ENCODE peak calls at places on chromosome 14, in ten cellular contexts. W is omental fat pad; D is thoracic aorta; X is RWPE1; T is CD4-positive, alpha-beta T cell; J is WTC11; V is GM13977; N is spleen; H is PC-3; I is H9. L is an unnamed sample.

GRCh38 chr14:68139466-68140110 is 320.0 kb downstream of the RAD51B start:
- DNase-seq in J (no peak), W (no peak), N (no peak), V (no peak), T (no peak), I (no peak), H (peak), D (no peak), X (no peak), L (no peak)

GRCh38 chr14:89249296-89249565 is 167.8 kb downstream of the FOXN3 start:
- DNase-seq in H (peak), V (no peak), D (no peak), N (no peak), W (no peak), X (peak), I (peak), J (no peak), T (no peak), L (no peak)

GRCh38 chr14:103724116-103724515 is 8.5 kb downstream of the ZFYVE21 start:
- DNase-seq in N (no peak), H (no peak), W (peak), T (no peak), V (no peak), D (no peak), I (no peak), X (no peak), J (no peak), L (no peak)

GRCh38 chr14:76682367-76682766 is 78.9 kb upstream of the VASH1 start:
- DNase-seq in T (no peak), V (no peak), J (no peak), D (no peak), W (no peak), H (no peak), I (no peak), X (no peak), N (no peak), L (no peak)

GRCh38 chr14:64400829-64401459 is 12.8 kb downstream of the MTHFD1 start:
- DNase-seq in H (no peak), D (no peak), J (no peak), V (no peak), W (no peak), X (no peak), N (no peak), I (no peak), T (no peak), L (no peak)

GRCh38 chr14:72665259-72665658 is 228.6 kb downstream of the DPF3 start:
- DNase-seq in W (no peak), X (peak), T (no peak), I (no peak), H (peak), D (no peak), V (no peak), J (no peak), N (no peak), L (no peak)

GRCh38 chr14:77856930-77857329 is 57.0 kb downstream of the ADCK1 start:
- DNase-seq in J (no peak), D (no peak), W (no peak), N (no peak), X (no peak), H (no peak), V (no peak), T (no peak), I (no peak), L (no peak)

GRCh38 chr14:95698287-95698686 is 12.1 kb downstream of the TCL1B start:
- DNase-seq in W (no peak), I (no peak), V (no peak), J (no peak), D (no peak), X (no peak), H (no peak), N (no peak), T (no peak), L (no peak)

GRCh38 chr14:53093206-53093605 is 59.9 kb downstream of the DDHD1 start:
- DNase-seq in D (no peak), J (no peak), N (no peak), W (no peak), H (no peak), T (no peak), I (no peak), X (no peak), V (no peak), L (no peak)

GRCh38 chr14:105118646-105119409 is 49.7 kb downstream of the JAG2 start:
- DNase-seq in H (peak), J (no peak), V (no peak), T (no peak), N (no peak), I (no peak), W (no peak), D (no peak), X (peak), L (no peak)

GRCh38 chr14:99158150-99158549 is 113.8 kb downstream of the BCL11B start:
- DNase-seq in T (no peak), J (no peak), X (no peak), D (no peak), N (no peak), V (no peak), H (peak), W (no peak), I (no peak), L (no peak)

GRCh38 chr14:99520571-99521081 is 39.4 kb downstream of the CCNK start:
- DNase-seq in W (no peak), N (peak), I (no peak), H (no peak), V (no peak), X (no peak), J (peak), T (no peak), D (no peak), L (no peak)

GRCh38 chr14:35985504-35986218 is 159.5 kb downstream of the BRMS1L start:
- DNase-seq in V (no peak), N (no peak), J (no peak), T (no peak), W (no peak), I (no peak), X (no peak), H (no peak), D (no peak), L (no peak)

GRCh38 chr14:105493921-105494605 is 3.0 kb downstream of the TEDC1 start:
- DNase-seq in X (no peak), W (no peak), T (no peak), V (no peak), J (no peak), N (peak), H (no peak), I (peak), D (no peak), L (no peak)

GRCh38 chr14:90585106-90585505 is 188.3 kb downstream of the CALM1 start:
- DNase-seq in N (no peak), H (no peak), D (no peak), I (no peak), W (no peak), V (no peak), J (no peak), T (no peak), X (no peak), L (no peak)

GRCh38 chr14:47715330-47715729 is 39.9 kb upstream of the MDGA2 start:
- DNase-seq in X (no peak), J (no peak), W (no peak), V (no peak), D (no peak), T (no peak), H (peak), I (no peak), N (no peak), L (no peak)

GRCh38 chr14:63672417-63673180 is 30.9 kb upstream of the WDR89 start:
- DNase-seq in N (no peak), D (no peak), J (no peak), T (no peak), I (no peak), W (no peak), V (no peak), X (no peak), H (no peak), L (no peak)

GRCh38 chr14:52079239-52079956 is 10.5 kb upstream of the NID2 start:
- DNase-seq in X (peak), D (no peak), V (no peak), N (no peak), H (peak), T (no peak), J (no peak), W (no peak), I (no peak), L (no peak)

GRCh38 chr14:55136868-55137785 is 8.1 kb downstream of the LGALS3 start:
- DNase-seq in T (no peak), I (no peak), W (no peak), X (no peak), D (peak), J (no peak), N (no peak), H (no peak), V (no peak), L (no peak)

GRCh38 chr14:71290960-71291466 is 383.8 kb downstream of the PCNX1 start:
- DNase-seq in D (no peak), J (no peak), T (no peak), X (peak), N (no peak), V (peak), I (no peak), H (peak), W (no peak), L (no peak)

GRCh38 chr14:70821916-70822705 is 12.8 kb upstream of the MAP3K9 start:
- DNase-seq in T (peak), V (peak), H (peak), W (peak), N (peak), J (peak), I (peak), D (no peak), X (peak), L (peak)

GRCh38 chr14:29717906-29718305 is 209.7 kb downstream of the PRKD1 start:
- DNase-seq in N (no peak), H (no peak), J (no peak), X (no peak), D (no peak), I (no peak), T (no peak), V (no peak), W (no peak), L (no peak)

GRCh38 chr14:31990959-31991541 is 86.1 kb upstream of the ARHGAP5 start:
- DNase-seq in D (no peak), T (no peak), W (no peak), V (no peak), X (no peak), H (peak), I (no peak), J (no peak), N (no peak), L (no peak)

GRCh38 chr14:60707858-60708257 is 16.3 kb downstream of the SIX4 start:
- DNase-seq in N (no peak), H (no peak), T (no peak), J (no peak), W (no peak), V (no peak), D (no peak), X (no peak), I (no peak), L (no peak)

GRCh38 chr14:50666772-50667490 is 1.2 kb downstream of the SAV1 start:
- DNase-seq in D (no peak), I (peak), H (peak), T (peak), X (no peak), N (no peak), V (no peak), W (no peak), J (no peak), L (peak)

GRCh38 chr14:23182372-23183014 is 967 bp downstream of the SLC7A8 start:
- DNase-seq in D (no peak), X (peak), V (no peak), W (no peak), N (peak), I (peak), J (peak), T (peak), H (peak), L (peak)

GRCh38 chr14:104542871-104543830 is 36.4 kb upstream of the C14orf180 start:
- DNase-seq in D (no peak), H (no peak), T (no peak), W (no peak), V (no peak), N (no peak), I (no peak), J (no peak), X (no peak), L (no peak)

GRCh38 chr14:85439696-85440328 is 90.1 kb upstream of the FLRT2 start:
- DNase-seq in D (no peak), X (peak), H (no peak), T (no peak), N (no peak), J (no peak), V (no peak), I (no peak), W (no peak), L (no peak)

GRCh38 chr14:100765296-100765695 is 38.6 kb downstream of the DLK1 start:
- DNase-seq in H (no peak), X (no peak), J (no peak), V (no peak), T (no peak), N (no peak), W (no peak), D (no peak), I (no peak), L (no peak)

GRCh38 chr14:61132336-61132735 is 148.8 kb downstream of the TMEM30B start:
- DNase-seq in W (no peak), X (no peak), H (no peak), V (no peak), D (no peak), I (no peak), N (no peak), T (no peak), J (no peak), L (no peak)

GRCh38 chr14:104151546-104152245 is 13.3 kb downstream of the KIF26A start:
- DNase-seq in J (no peak), W (no peak), N (no peak), H (no peak), D (no peak), X (no peak), I (no peak), T (no peak), V (no peak), L (no peak)

GRCh38 chr14:64702493-64703392 is 1.5 kb upstream of the PLEKHG3 start:
- DNase-seq in H (peak), D (no peak), V (no peak), I (peak), J (peak), N (peak), W (no peak), X (peak), T (no peak), L (peak)

GRCh38 chr14:23186913-23187654 is 3.6 kb upstream of the SLC7A8 start:
- DNase-seq in I (no peak), N (no peak), V (peak), W (no peak), D (no peak), X (peak), H (peak), T (no peak), J (no peak), L (peak)

GRCh38 chr14:37544407-37544806 is 50.6 kb downstream of the FOXA1 start:
- DNase-seq in H (peak), I (no peak), T (no peak), X (no peak), V (no peak), N (no peak), J (no peak), D (no peak), W (no peak), L (no peak)

GRCh38 chr14:95040723-95041476 is 116.4 kb downstream of the DICER1 start:
- DNase-seq in W (no peak), J (no peak), N (peak), V (no peak), D (no peak), X (no peak), H (no peak), I (peak), T (no peak), L (no peak)

GRCh38 chr14:36099619-36100018 is 76.9 kb downstream of the PTCSC3 start:
- DNase-seq in W (no peak), H (no peak), N (no peak), I (no peak), T (no peak), J (no peak), V (no peak), X (no peak), D (no peak), L (no peak)

DNA sequence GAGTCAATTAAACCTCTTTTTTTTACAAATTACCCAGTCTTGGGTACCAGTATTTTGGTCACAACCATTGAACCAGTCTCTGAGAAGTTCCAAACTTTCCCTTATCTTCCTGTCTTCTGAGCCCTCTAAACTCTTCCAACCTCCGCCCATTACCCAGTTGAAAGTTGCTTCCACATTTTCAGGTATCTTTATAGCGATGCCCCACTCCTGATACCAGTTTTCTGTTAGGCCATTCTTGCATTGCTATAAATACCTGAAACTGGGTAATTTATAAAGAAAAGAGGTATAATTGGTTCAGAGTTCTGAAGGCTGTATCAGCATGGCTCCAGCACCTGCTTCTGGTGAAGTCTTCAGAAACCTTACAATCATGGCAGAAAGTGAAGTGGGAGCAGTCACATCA is 31.7 kb downstream of the TTC5 start:
- DNase-seq in V (no peak), X (no peak), W (no peak), H (no peak), N (no peak), T (no peak), J (no peak), D (no peak), I (no peak), L (no peak)
- TF ChIP-seq CTCF in V (no peak), X (no peak), W (no peak), H (no peak), N (no peak), T (no peak), J (no peak), D (no peak), I (no peak), L (no peak)

DNA sequence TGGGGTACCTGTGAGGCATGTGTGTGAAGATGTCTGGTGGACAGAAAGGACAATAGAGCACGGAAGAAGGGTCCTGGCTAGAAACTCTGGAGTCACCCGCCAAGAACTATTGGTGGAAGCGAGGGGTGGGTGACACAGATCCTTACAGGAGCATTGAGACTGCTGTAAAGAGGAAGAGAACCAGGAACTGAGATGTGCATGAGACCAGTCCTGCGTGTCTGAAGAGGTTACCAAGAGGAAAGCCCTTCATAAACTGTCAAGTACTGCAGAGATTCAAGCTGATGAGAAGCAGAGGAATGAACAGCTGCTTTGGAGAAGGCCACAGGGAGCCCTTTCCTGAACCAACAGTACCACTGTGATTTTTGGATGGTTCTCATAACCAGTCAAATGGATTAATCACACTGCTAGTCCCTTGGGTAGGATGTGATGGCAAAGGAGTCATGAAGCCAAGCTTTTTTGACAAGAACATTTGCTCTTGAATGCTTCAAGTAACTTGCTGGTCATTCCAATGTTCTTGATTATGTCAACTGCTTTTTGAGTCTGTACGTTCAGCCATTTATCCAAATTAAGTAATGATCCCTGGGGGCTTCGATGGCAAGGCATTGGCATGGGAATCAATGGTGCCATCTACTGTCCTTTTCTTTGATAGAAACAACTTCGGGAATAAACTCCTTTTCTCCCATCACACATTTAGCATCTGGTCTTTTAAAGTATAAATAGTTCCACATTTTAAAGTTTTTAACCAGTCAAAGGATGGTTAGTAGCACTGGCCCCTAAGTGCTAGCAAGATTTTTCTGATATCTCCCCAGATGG is 42.9 kb downstream of the GPR135 start:
- DNase-seq in J (no peak), X (no peak), H (peak), T (no peak), N (no peak), D (no peak), I (no peak), V (no peak), W (no peak), L (no peak)
- TF ChIP-seq CTCF in J (no peak), X (no peak), H (peak), T (no peak), N (no peak), D (no peak), I (peak), V (peak), W (no peak), L (no peak)

GRCh38 chr14:21719841-21720240 is 46.2 kb upstream of the OR4E1 start:
- DNase-seq in T (no peak), J (no peak), H (no peak), D (no peak), I (no peak), X (no peak), W (no peak), N (no peak), V (no peak), L (no peak)

GRCh38 chr14:21721504-21721903 is 47.9 kb upstream of the OR4E1 start:
- DNase-seq in I (no peak), J (no peak), D (no peak), X (no peak), W (no peak), H (no peak), T (no peak), V (no peak), N (no peak), L (no peak)

GRCh38 chr14:21724115-21724973 is 50.7 kb upstream of the OR4E1 start:
- DNase-seq in V (no peak), W (no peak), D (no peak), X (no peak), T (no peak), J (no peak), I (no peak), H (no peak), N (no peak), L (no peak)

DNA sequence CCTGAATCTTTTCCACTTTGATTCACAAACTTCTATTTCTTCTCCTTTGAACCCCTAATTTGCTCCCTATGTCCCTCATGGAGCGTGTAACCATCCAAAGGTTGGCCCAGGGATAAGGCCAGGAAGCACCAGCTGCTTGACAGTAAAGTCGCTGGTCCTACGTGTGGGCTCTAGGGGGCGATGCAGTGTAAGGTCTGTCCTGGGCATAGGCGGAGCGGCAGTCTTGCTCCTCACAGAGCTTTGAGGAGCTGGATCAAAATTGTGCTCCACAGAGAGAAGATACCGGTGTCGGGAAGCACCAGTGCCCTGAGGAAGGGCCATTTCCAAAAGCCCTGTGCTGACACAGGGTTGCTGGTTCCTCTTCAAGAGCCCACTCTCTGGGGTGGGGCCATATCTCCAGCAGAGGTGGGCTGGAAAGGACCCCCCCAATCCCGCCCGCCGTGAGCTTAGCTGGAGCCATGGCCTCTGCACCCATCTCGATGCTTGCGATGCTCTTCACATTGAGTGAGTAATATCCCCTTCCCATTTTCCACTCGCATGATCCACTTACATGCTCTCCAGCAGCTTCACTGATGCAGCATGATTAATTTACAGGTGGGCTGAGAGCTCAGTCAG is 49.9 kb upstream of the OR4E1 start:
- DNase-seq in V (peak), I (peak), H (peak), N (no peak), D (no peak), X (peak), W (no peak), J (peak), T (no peak), L (peak)
- TF ChIP-seq CTCF in V (peak), I (peak), H (peak), N (no peak), D (no peak), X (no peak), W (no peak), J (peak), T (peak), L (peak)

DNA sequence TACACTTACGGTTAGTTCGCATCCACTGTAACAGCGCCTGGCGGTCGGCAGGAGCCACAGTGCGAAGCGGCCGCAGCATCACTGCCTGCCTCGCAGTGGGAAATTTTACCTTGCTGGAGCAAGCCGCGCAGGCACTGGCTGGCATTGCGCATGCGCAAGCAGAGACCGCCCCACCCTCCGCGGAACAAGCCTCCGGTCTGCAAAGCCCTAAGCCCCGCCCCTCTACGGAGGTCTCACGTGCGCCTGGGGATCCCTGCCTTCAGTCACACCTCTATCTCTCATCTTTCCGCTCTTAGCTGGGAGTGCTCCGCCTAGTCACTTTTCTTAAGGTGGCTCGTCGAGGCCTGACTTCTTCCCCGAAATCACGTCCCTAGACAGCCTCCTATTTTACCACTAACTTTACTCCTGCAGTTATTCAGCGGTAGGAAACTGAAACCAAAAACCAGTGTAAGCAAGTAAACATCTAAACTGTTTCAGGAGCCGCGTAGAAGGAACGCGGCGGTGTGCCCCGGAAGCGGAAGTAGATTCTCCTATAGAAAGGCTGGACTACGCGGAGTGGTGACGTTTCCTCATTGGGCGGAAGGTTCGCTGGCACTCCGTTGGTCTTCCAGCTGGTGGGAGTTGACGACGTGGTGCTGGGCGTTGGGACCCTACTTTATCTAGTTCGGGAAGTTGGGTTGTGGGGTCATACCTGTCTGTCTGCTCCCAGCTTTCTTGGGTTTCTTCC is at the start of gene SRP54:
- DNase-seq in I (peak), H (peak), X (peak), V (peak), J (peak), N (peak), D (peak), T (peak), W (peak), L (peak)
- TF ChIP-seq CTCF in I (peak), H (peak), X (no peak), V (peak), J (no peak), N (no peak), D (peak), T (no peak), W (no peak), L (no peak)